ENCODE peak calls at places on chromosome 15, in six cellular contexts. C is cardiac muscle cell, F is colonic mucosa, G is upper lobe of right lung, R is fibroblast of lung, S is mucosa of descending colon. K is an unnamed sample. For H3K4me1, the result is how much of the 10 kb centered on the place peaks cover.

GRCh38 chr15:71469393-71469792 is 341.0 kb upstream of the NR2E3 start:
- DNase-seq in S (no peak), C (no peak), R (no peak), G (no peak), F (no peak), K (no peak)

GRCh38 chr15:29688981-29689723 is 133.1 kb downstream of the TJP1 start:
- DNase-seq in G (no peak), F (no peak), R (no peak), S (no peak), C (no peak), K (peak)

GRCh38 chr15:54816406-54816805 is 380.3 kb downstream of the RSL24D1 start:
- DNase-seq in R (no peak), F (no peak), C (no peak), G (no peak), S (no peak), K (no peak)

GRCh38 chr15:85503151-85503797 is 122.9 kb downstream of the AKAP13 start:
- DNase-seq in G (no peak), R (no peak), C (no peak), F (no peak), S (no peak), K (no peak)

GRCh38 chr15:67882487-67883227 is 42.8 kb upstream of the RNU6-1 start:
- DNase-seq in G (no peak), F (no peak), C (no peak), R (no peak), S (no peak), K (no peak)

GRCh38 chr15:25863067-25863967 is at the start of gene ATP10A:
- DNase-seq in F (no peak), S (peak), R (peak), G (peak), C (peak), K (no peak)

GRCh38 chr15:40471105-40471777 is 457 bp downstream of the CHST14 start:
- DNase-seq in F (peak), S (peak), C (peak), G (peak), R (peak), K (peak)

GRCh38 chr15:53446376-53446775 is 313.1 kb downstream of the WDR72 start:
- DNase-seq in S (peak), C (no peak), G (no peak), R (no peak), F (peak), K (peak)

GRCh38 chr15:83287541-83288027 is 3.1 kb upstream of the BNC1 start:
- DNase-seq in R (peak), S (no peak), G (no peak), C (no peak), F (no peak), K (no peak)

DNA sequence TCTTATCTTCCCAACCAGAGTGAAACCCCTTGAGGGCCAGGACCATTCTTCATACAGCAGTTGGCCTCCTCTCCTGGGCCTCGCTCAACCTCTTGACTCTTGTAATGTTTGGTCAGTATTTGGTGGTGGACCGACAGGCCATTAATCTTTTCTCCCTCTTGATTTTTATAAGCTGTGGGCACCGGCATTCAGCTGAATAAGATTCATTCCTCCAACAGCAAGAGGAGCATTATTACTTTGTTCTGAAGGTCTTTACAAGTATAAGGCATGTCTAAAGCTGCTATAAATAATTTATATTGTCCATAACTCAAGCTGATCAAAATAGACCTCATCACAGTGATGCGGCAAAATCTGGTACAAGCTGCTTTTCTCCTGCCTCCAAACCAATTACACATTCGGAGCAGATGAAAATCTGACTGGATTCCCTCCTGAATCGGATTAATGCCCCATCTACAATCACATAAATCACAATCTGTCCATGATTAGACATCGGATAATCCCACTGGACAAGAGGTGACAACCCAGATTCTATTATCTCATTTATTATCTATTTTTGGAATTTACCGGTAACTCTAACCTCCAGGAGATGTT is 8.4 kb upstream of the ISL2 start:
- DNase-seq in C (no peak), S (no peak), F (no peak), R (no peak), G (no peak), K (no peak)
- H3K4me3 ChIP-seq in C (no peak), S (no peak), F (no peak), R (no peak), G (no peak), K (no peak)

GRCh38 chr15:78208887-78209645 is 25.3 kb downstream of the ACSBG1 start:
- DNase-seq in C (no peak), R (no peak), S (peak), G (no peak), F (peak), K (no peak)
- H3K4me1 ChIP-seq in C (under half), R (under half), S (under half), G (under half), F (under half), K (half or more)

DNA sequence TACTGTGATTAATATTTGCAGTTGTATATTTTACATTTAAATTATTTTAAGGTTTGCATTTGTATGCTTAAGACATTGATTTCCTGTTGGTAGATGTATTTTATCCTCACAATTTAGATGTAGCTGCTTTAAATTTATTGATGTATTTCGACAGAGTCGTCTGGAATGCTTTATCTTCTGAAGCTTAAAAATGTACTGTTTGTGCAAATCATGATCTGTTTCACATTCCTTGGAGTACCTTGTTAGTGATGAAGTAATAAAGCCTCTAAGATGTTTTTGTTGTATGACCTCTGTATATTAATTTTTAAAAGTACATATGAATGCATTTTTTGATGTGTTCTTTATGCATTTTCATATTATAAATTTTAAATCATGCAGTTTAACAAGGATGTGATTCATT is 1.9 kb downstream of the CHD2 start:
- DNase-seq in S (no peak), C (no peak), F (no peak), R (peak), G (no peak), K (no peak)
- H3K4me3 ChIP-seq in S (peak), C (peak), F (peak), R (peak), G (peak), K (peak)

DNA sequence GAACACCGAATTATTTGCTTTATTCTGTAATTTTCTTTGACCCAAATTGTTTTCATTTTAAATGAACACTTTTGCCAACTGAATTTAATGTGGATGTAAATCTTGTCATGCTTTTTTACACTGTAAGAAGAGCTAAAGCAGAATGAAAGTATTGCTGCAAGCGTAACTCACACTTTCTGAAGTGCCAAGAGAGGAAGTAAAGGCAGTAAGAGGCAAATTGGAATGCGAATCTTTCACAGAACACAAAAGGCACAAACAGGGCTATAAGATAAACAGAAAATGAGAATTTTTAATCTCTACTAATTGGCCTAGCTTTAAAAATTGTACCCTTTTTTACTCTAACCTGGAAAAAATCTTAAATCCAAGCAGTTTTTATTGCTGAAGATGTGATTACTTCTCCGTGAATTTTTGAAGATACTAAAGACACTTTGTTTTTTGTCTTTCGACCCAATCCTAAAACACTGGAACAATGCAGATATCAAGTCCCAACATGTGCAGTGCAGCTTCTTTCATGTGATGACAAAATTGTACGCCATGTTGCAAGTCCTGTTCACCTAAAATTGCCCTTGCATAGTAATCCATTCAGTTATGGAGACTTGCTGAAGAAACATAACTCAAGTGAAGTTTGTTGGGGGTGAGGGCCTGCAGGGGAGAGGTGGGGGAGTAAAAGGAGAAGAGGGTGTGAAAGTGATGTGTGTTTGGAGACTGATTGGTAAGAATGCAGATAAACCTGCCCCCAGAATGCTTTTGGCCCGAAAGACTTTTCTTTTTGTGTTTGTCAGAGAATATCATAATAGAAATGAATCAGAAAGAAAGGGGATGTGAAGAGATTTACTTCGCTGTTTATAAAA is 1.4 kb downstream of the ARID3B start:
- DNase-seq in F (no peak), S (no peak), G (no peak), R (no peak), C (no peak), K (no peak)
- H3K4me1 ChIP-seq in F (under half), S (under half), G (under half), R (under half), C (under half), K (under half)

GRCh38 chr15:99421758-99422157 is 144.0 kb upstream of the MEF2A start:
- DNase-seq in F (no peak), G (no peak), S (no peak), R (no peak), C (no peak), K (no peak)
- H3K4me3 ChIP-seq in F (no peak), G (no peak), S (no peak), R (no peak), C (no peak), K (no peak)

GRCh38 chr15:66771351-66771650 is 69.3 kb downstream of the SMAD6 start:
- DNase-seq in S (peak), R (no peak), G (no peak), F (peak), C (no peak), K (no peak)

GRCh38 chr15:66766282-66767228 is 64.5 kb downstream of the SMAD6 start:
- DNase-seq in F (no peak), S (no peak), R (peak), C (no peak), G (peak), K (no peak)

GRCh38 chr15:66767370-66767769 is 65.3 kb downstream of the SMAD6 start:
- DNase-seq in C (no peak), F (no peak), R (no peak), G (peak), S (no peak), K (no peak)

GRCh38 chr15:66770518-66771350 is 68.7 kb downstream of the SMAD6 start:
- DNase-seq in F (peak), S (peak), R (no peak), G (no peak), C (no peak), K (no peak)

DNA sequence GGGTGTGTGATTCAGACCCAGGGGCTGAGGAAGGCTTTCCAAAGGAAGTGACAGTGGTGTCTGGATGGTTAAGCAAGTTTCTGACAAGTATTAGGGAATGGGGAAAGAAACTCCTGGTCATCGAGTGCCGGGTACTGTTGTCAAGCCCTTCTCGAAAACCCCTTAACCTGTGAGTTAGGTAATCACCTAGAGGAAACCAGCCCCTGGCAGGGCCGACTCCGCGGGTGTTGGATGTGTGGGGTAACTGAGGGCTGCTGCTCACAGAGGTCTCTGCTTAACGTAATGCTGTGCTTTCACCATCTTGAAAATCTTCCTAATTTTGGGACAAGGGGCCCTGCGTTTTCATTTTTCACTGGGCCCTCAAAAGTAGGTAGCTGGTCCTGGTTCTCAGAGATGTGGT is 66.9 kb downstream of the SMAD6 start:
- DNase-seq in F (no peak), S (no peak), C (no peak), G (peak), R (no peak), K (no peak)
- H3K4me1 ChIP-seq in F (under half), S (under half), C (half or more), G (half or more), R (under half), K (half or more)

K was measured in pancreas.